ENCODE peak calls at places on chromosomes 3 and 15, in eight cellular contexts. J, H, I, E, K, A, S and D are unnamed samples.

GRCh38 chr15:80974914-80975313 is 14.7 kb downstream of the MESD start:
- DNase-seq in J (no peak), H (no peak), I (no peak), E (no peak), K (no peak), A (no peak), S (no peak), D (no peak)

GRCh38 chr15:69980311-69981059 is 117.2 kb downstream of the TLE3 start:
- DNase-seq in J (no peak), H (no peak), I (no peak), E (no peak), K (no peak), A (no peak), S (no peak), D (no peak)

GRCh38 chr3:42728668-42729364 is 26.2 kb upstream of the HHATL start:
- DNase-seq in J (no peak), H (no peak), I (no peak), E (no peak), K (no peak), A (no peak), S (no peak), D (no peak)

GRCh38 chr3:136266468-136266867 is 16.3 kb downstream of the PCCB start:
- DNase-seq in J (no peak), H (peak; percentile 54), I (no peak), E (no peak), K (no peak), A (no peak), S (no peak), D (no peak)

GRCh38 chr15:34353627-34354026 is 10.5 kb downstream of the NUTM1 start:
- DNase-seq in J (no peak), H (no peak), I (no peak), E (no peak), K (no peak), A (no peak), S (no peak), D (no peak)

GRCh38 chr3:114333180-114333922 is 39.5 kb downstream of the TIGIT start:
- DNase-seq in J (no peak), H (no peak), I (no peak), E (no peak), K (no peak), A (no peak), S (no peak), D (no peak)

GRCh38 chr3:5105050-5105449 is 17.0 kb upstream of the ARL8B start:
- DNase-seq in J (no peak), H (no peak), I (no peak), E (no peak), K (no peak), A (no peak), S (no peak), D (no peak)

GRCh38 chr15:67303490-67304363 is 49.1 kb downstream of the IQCH start:
- DNase-seq in J (no peak), H (peak; percentile 10), I (no peak), E (no peak), K (peak; percentile 10), A (peak; percentile 32), S (peak; percentile 42), D (no peak)

GRCh38 chr3:25962255-25962654 is 172.4 kb downstream of the OXSM start:
- DNase-seq in J (no peak), H (no peak), I (no peak), E (no peak), K (no peak), A (no peak), S (peak; percentile 13), D (no peak)

GRCh38 chr3:169687603-169688002 is 24.1 kb upstream of the MECOM start:
- DNase-seq in J (no peak), H (no peak), I (no peak), E (peak; percentile 31), K (no peak), A (no peak), S (no peak), D (no peak)

GRCh38 chr15:26083457-26084350 is 220.6 kb upstream of the ATP10A start:
- DNase-seq in J (no peak), H (no peak), I (no peak), E (no peak), K (no peak), A (no peak), S (no peak), D (no peak)

DNA sequence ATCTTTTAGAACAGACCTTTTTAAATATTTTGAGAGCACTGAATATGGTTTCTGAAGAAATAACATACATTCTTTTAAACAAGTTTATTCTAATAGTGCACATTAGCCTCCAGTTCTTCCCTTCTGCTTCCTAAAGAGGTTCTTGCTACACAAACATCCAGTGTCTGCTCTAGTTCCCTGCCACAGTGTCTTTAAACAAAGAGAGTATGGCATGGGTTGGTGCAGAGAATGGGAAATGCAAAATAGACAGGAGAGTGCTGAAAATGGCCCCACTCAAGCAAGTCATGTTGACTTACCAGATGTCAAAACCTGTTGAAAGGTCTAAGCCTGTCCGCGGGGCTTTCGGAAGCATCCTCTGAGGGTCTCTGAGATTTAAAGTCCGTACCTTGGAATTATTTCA is 72.1 kb upstream of the RPL35A start:
- DNase-seq in J (no peak), H (no peak), I (no peak), E (no peak), K (no peak), A (no peak), S (no peak), D (no peak)
- H3K4me3 ChIP-seq in J (no peak overlapping the region), H (no peak overlapping the region), I (no peak overlapping the region), E (no peak overlapping the region), K (no peak overlapping the region), A (no peak overlapping the region), S (no peak overlapping the region), D (no peak overlapping the region)

GRCh38 chr3:157280786-157281185 is 120.8 kb upstream of the CCNL1 start:
- DNase-seq in J (no peak), H (no peak), I (no peak), E (no peak), K (no peak), A (no peak), S (no peak), D (no peak)

GRCh38 chr3:157285966-157286365 is 126.0 kb upstream of the CCNL1 start:
- DNase-seq in J (no peak), H (no peak), I (no peak), E (no peak), K (no peak), A (no peak), S (no peak), D (no peak)

GRCh38 chr3:157276801-157277200 is 116.9 kb upstream of the CCNL1 start:
- DNase-seq in J (no peak), H (no peak), I (no peak), E (no peak), K (no peak), A (no peak), S (no peak), D (no peak)

GRCh38 chr3:157279237-157279636 is 119.3 kb upstream of the CCNL1 start:
- DNase-seq in J (no peak), H (no peak), I (no peak), E (no peak), K (no peak), A (no peak), S (no peak), D (no peak)

DNA sequence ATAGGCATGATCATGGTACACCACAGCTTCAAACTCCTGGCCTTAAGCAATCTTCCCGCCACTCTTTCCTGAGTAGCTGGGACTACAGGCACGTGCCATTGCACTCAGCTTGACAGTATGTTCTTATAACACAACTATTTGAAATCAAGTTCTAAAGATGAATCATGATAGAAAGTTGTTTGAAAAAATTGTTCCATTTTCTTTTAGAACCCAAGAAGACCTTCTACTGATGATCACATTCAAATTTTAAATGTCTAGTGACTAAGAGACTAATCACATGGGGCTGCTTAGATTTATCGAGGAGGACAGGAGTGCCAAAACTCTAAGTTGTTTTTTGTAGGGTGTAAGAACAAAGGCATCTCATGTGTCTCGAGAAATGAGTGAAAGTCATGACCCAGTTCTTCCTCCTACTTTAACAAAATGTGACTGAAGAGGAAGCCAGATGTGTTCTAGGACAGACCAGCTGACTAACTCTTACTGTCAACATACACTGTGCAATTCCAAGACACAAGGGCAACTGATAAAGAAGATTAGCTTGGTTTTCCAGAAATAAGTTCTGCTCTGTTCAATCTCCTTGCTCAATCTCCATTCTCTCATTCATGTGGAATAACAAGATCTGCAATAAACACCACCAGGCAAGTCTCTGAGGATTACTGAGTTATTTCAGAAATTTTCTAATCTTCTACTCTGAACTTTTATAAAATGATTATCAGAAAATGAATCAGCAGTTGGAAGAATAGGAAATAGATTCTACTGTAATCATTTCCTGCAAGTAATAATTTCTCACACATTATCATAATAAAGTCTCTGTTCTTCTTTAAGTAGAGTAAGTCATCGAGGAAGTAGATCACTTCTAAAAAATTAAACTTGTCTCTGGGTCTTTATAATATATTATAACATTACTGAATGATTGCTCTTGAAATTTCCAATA is 122.6 kb upstream of the CCNL1 start:
- DNase-seq in J (peak; percentile 69), H (no peak), I (no peak), E (no peak), K (no peak), A (no peak), S (no peak), D (no peak)
- TF ChIP-seq POLR2AphosphoS5 in J (no peak), H (no peak), I (no peak), E (no peak), K (no peak), A (no peak), S (no peak), D (peak; percentile 37)

GRCh38 chr15:43749690-43750345 is 3.6 kb downstream of the PDIA3 start:
- DNase-seq in J (no peak), H (no peak), I (peak; percentile 82), E (no peak), K (no peak), A (peak; percentile 7), S (no peak), D (peak; percentile 34)
- H3K4me3 ChIP-seq in J (no peak overlapping the region), H (no peak overlapping the region), I (peak overlapping the region; percentile 40), E (peak overlapping the region; percentile 2), K (no peak overlapping the region), A (no peak overlapping the region), S (no peak overlapping the region), D (peak overlapping the region; percentile 28)

GRCh38 chr15:62059818-62060115 is 480 bp downstream of the VPS13C start:
- DNase-seq in J (no peak), H (no peak), I (no peak), E (no peak), K (peak; percentile 76), A (peak; percentile 75), S (no peak), D (peak; percentile 55)

GRCh38 chr15:62058327-62059028 is 1.8 kb downstream of the VPS13C start:
- DNase-seq in J (no peak), H (no peak), I (no peak), E (no peak), K (no peak), A (no peak), S (no peak), D (no peak)

GRCh38 chr15:62059108-62059817 is 984 bp downstream of the VPS13C start:
- DNase-seq in J (no peak), H (no peak), I (no peak), E (no peak), K (no peak), A (no peak), S (no peak), D (no peak)

GRCh38 chr15:62060896-62061280 is 641 bp upstream of the VPS13C start:
- DNase-seq in J (no peak), H (no peak), I (no peak), E (no peak), K (no peak), A (no peak), S (no peak), D (no peak)

GRCh38 chr15:62060116-62060895 is at the start of gene VPS13C:
- DNase-seq in J (no peak), H (peak; percentile 77), I (peak; percentile 98), E (peak; percentile 96), K (peak; percentile 94), A (peak; percentile 95), S (peak; percentile 84), D (peak; percentile 93)
- TF ChIP-seq POLR2AphosphoS5 in J (peak; percentile 66), H (no peak), I (peak; percentile 95), E (peak; percentile 83), K (peak; percentile 89), A (no peak), S (peak; percentile 50), D (peak; percentile 89)

GRCh38 chr3:160226026-160226739 is 961 bp downstream of the C3orf80 start:
- DNase-seq in J (no peak), H (no peak), I (no peak), E (no peak), K (peak; percentile 10), A (no peak), S (no peak), D (no peak)
- H3K4me3 ChIP-seq in J (peak overlapping the region; percentile 80), H (peak overlapping the region; percentile 48), I (peak overlapping the region; percentile 65), E (peak overlapping the region; percentile 56), K (peak overlapping the region; percentile 50), A (peak overlapping the region; percentile 44), S (peak overlapping the region; percentile 46), D (peak overlapping the region; percentile 73)